ENCODE peak calls at places on chromosomes 13 and 19, in five cellular contexts. One of them, this sample, is unnamed. For H3K36me3, the result is how much of the 10 kb centered on the place peaks cover.

GRCh38 chr19:3753631-3754410 is 7.7 kb downstream of the APBA3 start:
- DNase-seq in heart right ventricle: no peak
- DNase-seq in Peyer's patch: no peak
- DNase-seq in GM23338: no peak
- DNase-seq in CD8-positive, alpha-beta T cell: no peak
- DNase-seq in this sample: no peak

GRCh38 chr13:76856141-76856571 is 30.0 kb downstream of the KCTD12 start:
- DNase-seq in CD8-positive, alpha-beta T cell: no peak
- DNase-seq in heart right ventricle: no peak
- DNase-seq in Peyer's patch: no peak
- DNase-seq in GM23338: no peak
- DNase-seq in this sample: no peak

GRCh38 chr13:43298799-43299198 is 275.4 kb downstream of the DNAJC15 start:
- DNase-seq in CD8-positive, alpha-beta T cell: no peak
- DNase-seq in heart right ventricle: no peak
- DNase-seq in Peyer's patch: no peak
- DNase-seq in GM23338: no peak
- DNase-seq in this sample: no peak

GRCh38 chr19:53424968-53425597 is 6.7 kb upstream of the ZNF761 start:
- DNase-seq in Peyer's patch: peak
- DNase-seq in heart right ventricle: peak
- DNase-seq in GM23338: peak
- DNase-seq in CD8-positive, alpha-beta T cell: peak
- DNase-seq in this sample: no peak

GRCh38 chr13:66887088-66887487 is 343.0 kb downstream of the PCDH9 start:
- DNase-seq in GM23338: no peak
- DNase-seq in Peyer's patch: no peak
- DNase-seq in CD8-positive, alpha-beta T cell: no peak
- DNase-seq in heart right ventricle: peak
- DNase-seq in this sample: no peak

GRCh38 chr19:1051791-1052190 is 11.9 kb downstream of the ABCA7 start:
- DNase-seq in Peyer's patch: no peak
- DNase-seq in GM23338: no peak
- DNase-seq in CD8-positive, alpha-beta T cell: no peak
- DNase-seq in heart right ventricle: no peak
- DNase-seq in this sample: no peak

GRCh38 chr19:15495151-15495550 is 13.2 kb upstream of the CYP4F22 start:
- DNase-seq in Peyer's patch: no peak
- DNase-seq in GM23338: no peak
- DNase-seq in CD8-positive, alpha-beta T cell: no peak
- DNase-seq in heart right ventricle: no peak
- DNase-seq in this sample: no peak

GRCh38 chr19:3039641-3040077 is 10.6 kb upstream of the TLE2 start:
- DNase-seq in Peyer's patch: no peak
- DNase-seq in CD8-positive, alpha-beta T cell: peak
- DNase-seq in heart right ventricle: no peak
- DNase-seq in GM23338: peak
- DNase-seq in this sample: no peak

GRCh38 chr19:24029941-24030636 is 56.9 kb upstream of the ZNF254 start:
- DNase-seq in GM23338: peak
- DNase-seq in CD8-positive, alpha-beta T cell: no peak
- DNase-seq in Peyer's patch: no peak
- DNase-seq in heart right ventricle: no peak
- DNase-seq in this sample: no peak

GRCh38 chr13:24254151-24254810 is 55.1 kb upstream of the C1QTNF9 start:
- DNase-seq in CD8-positive, alpha-beta T cell: peak
- DNase-seq in Peyer's patch: no peak
- DNase-seq in GM23338: no peak
- DNase-seq in heart right ventricle: no peak
- DNase-seq in this sample: no peak

GRCh38 chr19:16113727-16114126 is 2.0 kb downstream of the RAB8A start:
- DNase-seq in CD8-positive, alpha-beta T cell: no peak
- DNase-seq in Peyer's patch: no peak
- DNase-seq in GM23338: no peak
- DNase-seq in heart right ventricle: no peak
- DNase-seq in this sample: no peak

GRCh38 chr19:6362024-6362344 is 653 bp downstream of the CLPP start:
- DNase-seq in GM23338: no peak
- DNase-seq in heart right ventricle: no peak
- DNase-seq in CD8-positive, alpha-beta T cell: no peak
- DNase-seq in Peyer's patch: no peak
- DNase-seq in this sample: no peak

GRCh38 chr19:6970478-6970877 is 50.8 kb downstream of the MBD3L2B start:
- DNase-seq in CD8-positive, alpha-beta T cell: no peak
- DNase-seq in GM23338: no peak
- DNase-seq in Peyer's patch: no peak
- DNase-seq in heart right ventricle: no peak
- DNase-seq in this sample: no peak

GRCh38 chr19:18416778-18417249 is 2.4 kb upstream of the SSBP4 start:
- DNase-seq in CD8-positive, alpha-beta T cell: peak
- DNase-seq in GM23338: peak
- DNase-seq in heart right ventricle: peak
- DNase-seq in Peyer's patch: no peak
- DNase-seq in this sample: peak

GRCh38 chr19:44777715-44778347 is at the start of gene CBLC:
- DNase-seq in heart right ventricle: no peak
- DNase-seq in Peyer's patch: no peak
- DNase-seq in GM23338: peak
- DNase-seq in CD8-positive, alpha-beta T cell: no peak
- DNase-seq in this sample: peak

GRCh38 chr13:30371649-30372265 is 50.5 kb upstream of the UBE2L5 start:
- DNase-seq in Peyer's patch: peak
- DNase-seq in CD8-positive, alpha-beta T cell: peak
- DNase-seq in GM23338: no peak
- DNase-seq in heart right ventricle: no peak
- DNase-seq in this sample: peak

DNA sequence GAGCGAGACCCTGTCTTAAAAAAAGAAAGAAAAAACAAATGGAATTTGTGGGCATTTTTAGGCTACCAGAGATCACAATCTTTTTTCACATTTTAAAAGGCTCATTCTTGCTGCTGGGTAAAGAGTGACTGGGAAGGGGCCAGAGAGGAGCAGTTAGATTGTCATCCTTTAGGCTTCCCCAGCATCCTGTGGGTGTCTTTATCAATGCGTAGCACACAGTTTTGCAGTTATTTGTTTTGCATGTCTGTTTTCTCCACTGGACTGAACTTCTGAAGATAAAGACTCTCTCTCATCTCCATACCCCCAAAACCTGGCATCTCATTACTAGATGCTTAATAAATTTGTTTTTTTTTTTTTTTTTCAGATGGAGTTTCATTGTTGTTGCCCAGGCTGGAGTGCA is 2.1 kb upstream of the UTP14C start:
- DNase-seq in GM23338: no peak
- DNase-seq in Peyer's patch: no peak
- DNase-seq in heart right ventricle: no peak
- DNase-seq in CD8-positive, alpha-beta T cell: no peak
- DNase-seq in this sample: no peak
- H3K36me3 ChIP-seq in GM23338: under half
- H3K36me3 ChIP-seq in Peyer's patch: under half
- H3K36me3 ChIP-seq in heart right ventricle: half or more
- H3K36me3 ChIP-seq in CD8-positive, alpha-beta T cell: under half
- H3K36me3 ChIP-seq in this sample: under half

GRCh38 chr13:113238542-113238941 is 29.1 kb downstream of the CUL4A start:
- DNase-seq in Peyer's patch: no peak
- DNase-seq in GM23338: peak
- DNase-seq in CD8-positive, alpha-beta T cell: no peak
- DNase-seq in heart right ventricle: no peak
- DNase-seq in this sample: no peak

GRCh38 chr13:113243847-113244246 is 34.4 kb downstream of the CUL4A start:
- DNase-seq in CD8-positive, alpha-beta T cell: no peak
- DNase-seq in GM23338: no peak
- DNase-seq in Peyer's patch: no peak
- DNase-seq in heart right ventricle: no peak
- DNase-seq in this sample: peak

GRCh38 chr13:113239986-113240385 is 30.6 kb downstream of the CUL4A start:
- DNase-seq in CD8-positive, alpha-beta T cell: no peak
- DNase-seq in Peyer's patch: no peak
- DNase-seq in GM23338: no peak
- DNase-seq in heart right ventricle: no peak
- DNase-seq in this sample: peak
- H3K36me3 ChIP-seq in CD8-positive, alpha-beta T cell: under half
- H3K36me3 ChIP-seq in Peyer's patch: under half
- H3K36me3 ChIP-seq in GM23338: under half
- H3K36me3 ChIP-seq in heart right ventricle: half or more
- H3K36me3 ChIP-seq in this sample: half or more

DNA sequence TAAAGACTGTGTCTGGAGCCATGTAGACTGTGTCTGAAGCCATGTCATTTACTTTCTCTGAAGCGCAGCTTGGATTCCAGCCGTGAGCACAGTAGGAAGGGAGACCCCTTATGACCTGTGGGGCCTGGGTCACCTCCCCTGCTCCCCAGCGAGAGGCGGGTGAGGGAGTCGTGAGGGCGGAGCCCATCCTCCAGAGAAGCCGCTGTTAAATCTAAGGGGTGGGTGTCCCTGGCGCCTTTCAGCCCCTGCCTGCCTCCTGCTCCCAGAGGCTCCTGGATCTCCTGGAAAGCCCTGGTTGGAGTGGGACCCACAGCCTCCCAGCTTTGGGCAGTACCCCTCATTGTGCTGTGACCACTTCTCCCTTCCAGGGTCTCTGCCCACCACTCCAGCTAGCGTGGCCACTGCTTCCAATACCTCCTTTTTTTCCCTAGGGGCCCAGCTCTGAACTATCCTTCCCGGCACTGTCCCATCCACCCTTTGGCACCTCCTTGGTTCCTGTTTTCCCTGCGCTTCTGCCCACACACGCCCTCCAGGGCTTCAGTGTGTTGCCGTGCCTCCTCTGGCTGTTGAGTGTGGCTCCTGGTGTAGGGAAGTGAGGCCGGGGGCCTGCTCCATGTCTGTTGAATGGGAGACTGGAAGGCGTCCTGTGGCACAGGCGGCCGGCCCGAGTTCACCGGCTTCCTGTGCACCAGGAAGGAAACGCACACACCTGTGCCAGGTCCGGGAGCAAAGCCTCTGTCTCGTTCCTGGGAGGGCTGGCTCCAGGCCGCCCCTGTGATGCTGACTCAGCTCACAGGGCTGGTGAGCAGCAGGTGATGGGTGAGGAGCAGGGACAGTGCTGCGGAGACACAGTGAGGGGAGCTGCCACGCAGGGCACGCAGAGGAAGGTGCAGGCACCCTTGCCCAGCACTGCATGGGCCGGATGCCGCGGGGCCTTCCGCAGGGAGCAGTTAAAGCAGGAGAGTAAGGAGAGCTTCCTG is 29.4 kb downstream of the ATP4B start:
- DNase-seq in Peyer's patch: no peak
- DNase-seq in GM23338: no peak
- DNase-seq in heart right ventricle: no peak
- DNase-seq in CD8-positive, alpha-beta T cell: no peak
- DNase-seq in this sample: no peak
- H3K36me3 ChIP-seq in Peyer's patch: under half
- H3K36me3 ChIP-seq in GM23338: under half
- H3K36me3 ChIP-seq in heart right ventricle: under half
- H3K36me3 ChIP-seq in CD8-positive, alpha-beta T cell: under half
- H3K36me3 ChIP-seq in this sample: half or more

DNA sequence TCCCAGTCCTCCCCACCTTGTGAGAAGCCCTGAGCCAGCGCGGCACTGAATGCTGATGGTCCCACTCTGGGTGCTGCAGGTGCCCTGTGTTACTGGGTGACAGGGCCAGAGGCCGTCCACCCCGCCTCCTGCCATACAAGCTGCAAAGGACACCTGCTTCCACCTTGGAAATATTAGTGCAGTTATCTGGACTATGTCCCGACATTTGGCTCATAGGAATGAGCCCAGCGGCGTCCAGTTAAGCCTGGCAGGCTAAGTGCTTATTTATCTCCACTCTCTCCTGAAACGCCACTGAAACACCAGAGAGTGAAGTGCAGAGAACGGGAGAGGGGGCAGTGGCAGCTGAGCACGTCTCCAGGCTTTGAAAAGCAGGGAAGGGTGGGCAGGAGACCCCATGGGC is 145.8 kb downstream of the KDM4B start:
- DNase-seq in Peyer's patch: no peak
- DNase-seq in heart right ventricle: no peak
- DNase-seq in GM23338: no peak
- DNase-seq in CD8-positive, alpha-beta T cell: no peak
- DNase-seq in this sample: no peak
- H3K36me3 ChIP-seq in Peyer's patch: under half
- H3K36me3 ChIP-seq in heart right ventricle: half or more
- H3K36me3 ChIP-seq in GM23338: under half
- H3K36me3 ChIP-seq in CD8-positive, alpha-beta T cell: under half
- H3K36me3 ChIP-seq in this sample: under half

GRCh38 chr19:35733180-35734125 is 8.8 kb downstream of the IGFLR1 start:
- DNase-seq in GM23338: no peak
- DNase-seq in CD8-positive, alpha-beta T cell: no peak
- DNase-seq in Peyer's patch: no peak
- DNase-seq in heart right ventricle: no peak
- DNase-seq in this sample: no peak
- H3K36me3 ChIP-seq in GM23338: under half
- H3K36me3 ChIP-seq in CD8-positive, alpha-beta T cell: half or more
- H3K36me3 ChIP-seq in Peyer's patch: under half
- H3K36me3 ChIP-seq in heart right ventricle: half or more
- H3K36me3 ChIP-seq in this sample: half or more

DNA sequence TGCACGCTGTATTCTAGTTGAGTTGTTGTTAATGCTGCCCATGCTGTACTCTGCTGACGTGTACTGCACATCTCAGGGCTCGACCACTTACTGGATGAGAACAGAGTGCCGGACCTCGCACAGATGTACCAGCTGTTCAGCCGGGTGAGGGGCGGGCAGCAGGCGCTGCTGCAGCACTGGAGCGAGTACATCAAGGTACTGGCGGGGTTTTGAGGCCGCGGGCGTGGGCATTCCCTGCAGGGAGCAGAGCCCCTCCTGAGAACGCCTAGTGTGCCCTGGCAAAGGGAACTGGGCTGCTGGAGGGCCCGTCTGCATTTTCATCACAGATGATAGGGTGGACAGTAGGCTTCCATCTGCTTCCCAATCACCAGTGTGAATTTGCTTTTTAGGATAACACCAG is 29.9 kb downstream of the CUL4A start:
- DNase-seq in GM23338: no peak
- DNase-seq in Peyer's patch: no peak
- DNase-seq in heart right ventricle: no peak
- DNase-seq in CD8-positive, alpha-beta T cell: no peak
- DNase-seq in this sample: peak
- H3K36me3 ChIP-seq in GM23338: under half
- H3K36me3 ChIP-seq in Peyer's patch: under half
- H3K36me3 ChIP-seq in heart right ventricle: half or more
- H3K36me3 ChIP-seq in CD8-positive, alpha-beta T cell: under half
- H3K36me3 ChIP-seq in this sample: half or more

This sample was measured in SJSA1.